ENCODE peak calls at places on chromosomes 4 and X, in six cellular contexts. One of them, this sample, is unnamed.

GRCh38 chr4:117249333-117249732 is 164.0 kb upstream of the TRAM1L1 start:
- DNase-seq in tibial artery: no peak
- DNase-seq in IMR-90: no peak
- DNase-seq in body of pancreas: no peak
- DNase-seq in tibial nerve: no peak
- DNase-seq in neuronal stem cell: no peak
- DNase-seq in this sample: no peak

GRCh38 chr4:82748781-82749504 is 49.7 kb downstream of the SCD5 start:
- DNase-seq in tibial artery: no peak
- DNase-seq in IMR-90: peak; percentile 23
- DNase-seq in body of pancreas: no peak
- DNase-seq in tibial nerve: no peak
- DNase-seq in neuronal stem cell: no peak
- DNase-seq in this sample: no peak

GRCh38 chr4:52096048-52096447 is 44.9 kb downstream of the SPATA18 start:
- DNase-seq in tibial artery: no peak
- DNase-seq in IMR-90: peak; percentile 37
- DNase-seq in body of pancreas: no peak
- DNase-seq in tibial nerve: no peak
- DNase-seq in neuronal stem cell: no peak
- DNase-seq in this sample: no peak

GRCh38 chr4:137414802-137415201 is 117.5 kb downstream of the PCDH18 start:
- DNase-seq in tibial artery: no peak
- DNase-seq in IMR-90: no peak
- DNase-seq in body of pancreas: no peak
- DNase-seq in tibial nerve: no peak
- DNase-seq in neuronal stem cell: no peak
- DNase-seq in this sample: no peak

GRCh38 chr4:8539661-8540060 is 40.5 kb upstream of the GPR78 start:
- DNase-seq in tibial artery: no peak
- DNase-seq in IMR-90: no peak
- DNase-seq in body of pancreas: no peak
- DNase-seq in tibial nerve: no peak
- DNase-seq in neuronal stem cell: no peak
- DNase-seq in this sample: no peak

GRCh38 chr4:87848622-87849351 is 16.0 kb downstream of the MEPE start:
- DNase-seq in tibial artery: peak; percentile 48
- DNase-seq in IMR-90: peak; percentile 56
- DNase-seq in body of pancreas: peak; percentile 50
- DNase-seq in tibial nerve: peak; percentile 69
- DNase-seq in neuronal stem cell: peak; percentile 37
- DNase-seq in this sample: peak; percentile 51

GRCh38 chr4:1472148-1472797 is 66.0 kb upstream of the NKX1-1 start:
- DNase-seq in tibial artery: no peak
- DNase-seq in IMR-90: no peak
- DNase-seq in body of pancreas: no peak
- DNase-seq in tibial nerve: no peak
- DNase-seq in neuronal stem cell: no peak
- DNase-seq in this sample: no peak

GRCh38 chr4:147480891-147481576 is at the start of gene EDNRA:
- DNase-seq in tibial artery: no peak
- DNase-seq in IMR-90: peak; percentile 68
- DNase-seq in body of pancreas: peak; percentile 11
- DNase-seq in tibial nerve: no peak
- DNase-seq in neuronal stem cell: peak; percentile 36
- DNase-seq in this sample: no peak

GRCh38 chr4:51909236-51909703 is 66.3 kb downstream of the DCUN1D4 start:
- DNase-seq in tibial artery: no peak
- DNase-seq in IMR-90: no peak
- DNase-seq in body of pancreas: peak; percentile 81
- DNase-seq in tibial nerve: no peak
- DNase-seq in neuronal stem cell: no peak
- DNase-seq in this sample: no peak

GRCh38 chr4:187617117-187617516 is 378.5 kb upstream of the ZFP42 start:
- DNase-seq in tibial artery: no peak
- DNase-seq in IMR-90: peak; percentile 23
- DNase-seq in body of pancreas: no peak
- DNase-seq in tibial nerve: no peak
- DNase-seq in neuronal stem cell: no peak
- DNase-seq in this sample: no peak

GRCh38 chr4:26028793-26029511 is 114.9 kb downstream of the SMIM20 start:
- DNase-seq in tibial artery: peak; percentile 67
- DNase-seq in IMR-90: peak; percentile 58
- DNase-seq in body of pancreas: peak; percentile 76
- DNase-seq in tibial nerve: peak; percentile 54
- DNase-seq in neuronal stem cell: peak; percentile 58
- DNase-seq in this sample: peak; percentile 76

GRCh38 chrX:153926863-153927685 is 1.0 kb upstream of the ARHGAP4 start:
- DNase-seq in tibial artery: peak; percentile 34
- DNase-seq in IMR-90: peak; percentile 10
- DNase-seq in body of pancreas: peak; percentile 26
- DNase-seq in tibial nerve: peak; percentile 12
- DNase-seq in neuronal stem cell: no peak
- DNase-seq in this sample: peak; percentile 64

GRCh38 chrX:149571770-149572169 is 15.5 kb downstream of the MAGEA9B start:
- DNase-seq in tibial artery: no peak
- DNase-seq in IMR-90: no peak
- DNase-seq in body of pancreas: no peak
- DNase-seq in tibial nerve: no peak
- DNase-seq in neuronal stem cell: no peak
- DNase-seq in this sample: no peak

DNA sequence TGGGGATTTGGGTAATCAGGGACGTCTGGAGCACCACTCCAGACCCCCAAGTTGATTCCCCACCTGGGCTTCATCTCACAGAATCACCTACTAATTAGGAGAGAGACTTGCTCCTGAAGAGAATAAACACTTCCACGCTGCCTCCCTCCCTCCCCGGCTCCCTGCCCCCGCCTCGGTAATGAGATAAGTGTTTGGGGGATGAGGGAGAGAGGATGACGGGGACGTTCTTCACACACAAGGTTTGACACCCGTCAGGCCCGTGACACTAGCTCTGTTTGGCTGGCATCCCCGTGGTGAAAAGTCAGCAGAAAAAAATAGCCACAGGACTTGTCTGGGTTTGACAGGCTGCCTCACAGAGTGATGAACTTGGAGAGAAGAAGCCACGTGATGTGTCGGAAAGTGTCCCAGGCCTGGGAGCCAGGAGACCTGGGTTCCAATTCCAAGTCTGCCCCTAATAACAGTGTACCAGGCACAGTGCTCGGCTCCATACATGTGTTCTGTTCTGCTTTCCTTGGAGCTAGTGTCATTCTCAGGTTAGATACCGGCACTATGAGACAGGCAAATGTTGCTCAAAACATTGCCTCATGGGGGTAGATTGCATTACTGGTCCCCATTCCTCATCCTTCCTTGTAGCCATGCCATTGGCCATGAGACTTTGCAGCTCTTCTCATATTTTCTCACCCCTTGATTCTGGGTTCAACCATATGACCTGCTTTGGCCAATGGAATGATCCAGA is 578.0 kb downstream of the BCOR start:
- DNase-seq in tibial artery: no peak
- DNase-seq in IMR-90: no peak
- DNase-seq in body of pancreas: no peak
- DNase-seq in tibial nerve: no peak
- DNase-seq in neuronal stem cell: no peak
- DNase-seq in this sample: no peak
- H3K27ac ChIP-seq in tibial artery: peak overlapping the region; percentile 59
- H3K27ac ChIP-seq in IMR-90: no peak overlapping the region
- H3K27ac ChIP-seq in body of pancreas: no peak overlapping the region
- H3K27ac ChIP-seq in tibial nerve: no peak overlapping the region
- H3K27ac ChIP-seq in neuronal stem cell: no peak overlapping the region
- H3K27ac ChIP-seq in this sample: no peak overlapping the region

GRCh38 chr4:5887011-5887360 is 5.9 kb downstream of the CRMP1 start:
- DNase-seq in tibial artery: no peak
- DNase-seq in IMR-90: no peak
- DNase-seq in body of pancreas: no peak
- DNase-seq in tibial nerve: no peak
- DNase-seq in neuronal stem cell: no peak
- DNase-seq in this sample: no peak

GRCh38 chr4:5887361-5888221 is 5.3 kb downstream of the CRMP1 start:
- DNase-seq in tibial artery: no peak
- DNase-seq in IMR-90: no peak
- DNase-seq in body of pancreas: no peak
- DNase-seq in tibial nerve: no peak
- DNase-seq in neuronal stem cell: no peak
- DNase-seq in this sample: no peak

GRCh38 chr4:5888222-5888701 is 4.6 kb downstream of the CRMP1 start:
- DNase-seq in tibial artery: no peak
- DNase-seq in IMR-90: no peak
- DNase-seq in body of pancreas: no peak
- DNase-seq in tibial nerve: no peak
- DNase-seq in neuronal stem cell: peak; percentile 71
- DNase-seq in this sample: no peak

GRCh38 chr4:5890063-5890727 is 2.7 kb downstream of the CRMP1 start:
- DNase-seq in tibial artery: no peak
- DNase-seq in IMR-90: peak; percentile 30
- DNase-seq in body of pancreas: no peak
- DNase-seq in tibial nerve: no peak
- DNase-seq in neuronal stem cell: peak; percentile 77
- DNase-seq in this sample: no peak

GRCh38 chr4:5888706-5889696 is 3.9 kb downstream of the CRMP1 start:
- DNase-seq in tibial artery: no peak
- DNase-seq in IMR-90: no peak
- DNase-seq in body of pancreas: no peak
- DNase-seq in tibial nerve: no peak
- DNase-seq in neuronal stem cell: no peak
- DNase-seq in this sample: no peak
- H3K4me1 ChIP-seq in tibial artery: peaks cover 25% of the 10 kb centered on the region
- H3K4me1 ChIP-seq in IMR-90: no peaks in the 10 kb centered on the region
- H3K4me1 ChIP-seq in body of pancreas: peaks cover 26% of the 10 kb centered on the region
- H3K4me1 ChIP-seq in tibial nerve: no peaks in the 10 kb centered on the region
- H3K4me1 ChIP-seq in neuronal stem cell: peaks cover 21% of the 10 kb centered on the region
- H3K4me1 ChIP-seq in this sample: peaks cover 17% of the 10 kb centered on the region

GRCh38 chr4:160319868-160320260 is 1217.0 kb downstream of the RAPGEF2 start:
- DNase-seq in tibial artery: no peak
- DNase-seq in IMR-90: no peak
- DNase-seq in body of pancreas: no peak
- DNase-seq in tibial nerve: no peak
- DNase-seq in neuronal stem cell: no peak
- DNase-seq in this sample: no peak

GRCh38 chr4:160319221-160319867 is 1216.5 kb downstream of the RAPGEF2 start:
- DNase-seq in tibial artery: no peak
- DNase-seq in IMR-90: no peak
- DNase-seq in body of pancreas: no peak
- DNase-seq in tibial nerve: no peak
- DNase-seq in neuronal stem cell: no peak
- DNase-seq in this sample: no peak

GRCh38 chr4:160316036-160316435 is 1213.2 kb downstream of the RAPGEF2 start:
- DNase-seq in tibial artery: no peak
- DNase-seq in IMR-90: no peak
- DNase-seq in body of pancreas: no peak
- DNase-seq in tibial nerve: no peak
- DNase-seq in neuronal stem cell: no peak
- DNase-seq in this sample: no peak

DNA sequence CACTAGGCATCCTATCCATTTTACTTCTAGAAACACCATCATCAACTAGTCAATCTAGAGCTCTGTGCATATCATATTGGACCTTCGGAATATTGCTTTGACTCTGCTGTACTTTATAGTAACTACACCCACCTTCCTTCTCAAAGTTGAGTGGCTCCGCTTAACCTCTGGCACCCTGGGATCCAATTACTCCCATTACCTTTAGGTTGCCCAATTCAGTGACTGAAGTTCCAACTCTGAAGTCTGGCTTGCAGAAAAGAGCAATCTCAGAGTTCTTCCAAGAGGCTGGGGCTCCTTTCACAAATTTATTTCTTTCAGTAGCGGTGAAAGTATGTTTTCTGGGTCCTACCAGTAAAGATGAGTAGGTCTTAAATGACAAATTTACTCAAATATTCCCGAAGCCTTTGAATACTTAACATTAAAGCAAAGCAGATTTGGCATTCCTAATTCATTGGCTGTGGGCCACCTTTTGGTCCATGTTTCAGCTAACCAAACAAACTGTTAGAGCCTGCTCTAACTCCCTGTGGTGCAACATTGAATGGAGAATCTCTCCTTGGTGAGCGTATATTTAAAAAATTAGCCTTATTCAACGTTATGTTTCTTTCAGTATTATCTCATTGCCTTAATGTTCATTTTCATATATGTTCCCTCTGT is 1215.8 kb downstream of the RAPGEF2 start:
- DNase-seq in tibial artery: no peak
- DNase-seq in IMR-90: no peak
- DNase-seq in body of pancreas: no peak
- DNase-seq in tibial nerve: no peak
- DNase-seq in neuronal stem cell: no peak
- DNase-seq in this sample: no peak
- H3K27ac ChIP-seq in tibial artery: no peak overlapping the region
- H3K27ac ChIP-seq in IMR-90: no peak overlapping the region
- H3K27ac ChIP-seq in body of pancreas: no peak overlapping the region
- H3K27ac ChIP-seq in tibial nerve: no peak overlapping the region
- H3K27ac ChIP-seq in neuronal stem cell: no peak overlapping the region
- H3K27ac ChIP-seq in this sample: no peak overlapping the region

DNA sequence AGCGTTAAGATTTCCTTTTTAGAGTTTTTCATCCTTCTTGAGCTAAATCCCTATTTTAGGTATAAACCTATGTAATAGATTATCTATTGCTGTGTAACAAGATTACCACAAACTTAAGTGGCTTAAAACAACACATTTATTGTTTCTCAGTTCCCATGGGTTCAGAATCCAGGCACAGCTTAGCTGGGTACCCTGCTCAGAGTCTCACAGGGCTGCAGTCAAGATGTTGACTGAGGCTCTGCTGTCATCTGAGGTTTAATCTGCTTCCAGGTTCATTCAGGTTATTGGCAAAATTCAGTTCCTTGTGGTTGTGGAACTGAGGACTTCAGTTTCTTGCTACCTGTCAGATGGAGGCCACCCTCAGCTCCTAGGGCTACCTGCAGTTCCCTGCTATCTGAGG is 60.9 kb downstream of the GK start:
- DNase-seq in tibial artery: no peak
- DNase-seq in IMR-90: no peak
- DNase-seq in body of pancreas: no peak
- DNase-seq in tibial nerve: no peak
- DNase-seq in neuronal stem cell: no peak
- DNase-seq in this sample: no peak
- H3K4me1 ChIP-seq in tibial artery: no peaks in the 10 kb centered on the region
- H3K4me1 ChIP-seq in IMR-90: no peaks in the 10 kb centered on the region
- H3K4me1 ChIP-seq in body of pancreas: no peaks in the 10 kb centered on the region
- H3K4me1 ChIP-seq in tibial nerve: no peaks in the 10 kb centered on the region
- H3K4me1 ChIP-seq in neuronal stem cell: no peaks in the 10 kb centered on the region
- H3K4me1 ChIP-seq in this sample: no peaks in the 10 kb centered on the region

DNA sequence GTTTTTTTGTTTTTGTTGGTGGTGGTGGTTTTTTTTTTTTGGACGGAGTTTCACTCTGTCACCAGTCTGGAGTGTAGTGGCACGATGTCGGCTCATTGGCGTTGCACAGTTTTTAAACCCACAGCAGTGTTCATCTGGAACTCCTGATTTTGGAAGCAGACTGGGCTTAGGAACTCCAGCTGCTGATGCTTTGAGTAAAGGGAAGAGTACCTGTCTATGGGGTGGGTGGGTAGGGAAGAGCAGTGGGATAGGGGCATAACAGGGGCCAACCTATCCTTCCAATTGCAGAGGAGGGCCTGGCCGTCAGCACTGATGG is 2.0 kb downstream of the CD99 start:
- DNase-seq in tibial artery: no peak
- DNase-seq in IMR-90: no peak
- DNase-seq in body of pancreas: no peak
- DNase-seq in tibial nerve: no peak
- DNase-seq in neuronal stem cell: no peak
- DNase-seq in this sample: no peak
- H3K27ac ChIP-seq in tibial artery: peak overlapping the region; percentile 89
- H3K27ac ChIP-seq in IMR-90: no peak overlapping the region
- H3K27ac ChIP-seq in body of pancreas: no peak overlapping the region
- H3K27ac ChIP-seq in tibial nerve: no peak overlapping the region
- H3K27ac ChIP-seq in neuronal stem cell: no peak overlapping the region
- H3K27ac ChIP-seq in this sample: peak overlapping the region; percentile 85

This sample was measured in lung.